ENCODE peak calls at places on chromosomes 1 and 21, in six cellular contexts. V is H9; G is NCI-H510A; Z is activated CD4-positive, alpha-beta T cell treated with anti-CD3 and anti-CD28 coated beads, Interleukin-2, amount 50 U/mL, for 1 hour; W is ureter; B is effector CD4-positive, alpha-beta T cell. I is an unnamed sample.

GRCh38 chr1:214123061-214123784 is 135.4 kb downstream of the PROX1 start:
- DNase-seq in V (peak; percentile 88), G (peak; percentile 68), Z (peak; percentile 18), W (peak; percentile 63), B (no peak), I (peak; percentile 1)

GRCh38 chr21:34126691-34127090 is 53.3 kb downstream of the MRPS6 start:
- DNase-seq in V (no peak), G (no peak), Z (no peak), W (no peak), B (no peak), I (no peak)

GRCh38 chr1:6414443-6414844 is 5.3 kb downstream of the HES2 start:
- DNase-seq in V (peak; percentile 88), G (no peak), Z (peak; percentile 42), W (no peak), B (no peak), I (no peak)

GRCh38 chr1:181504294-181505115 is 21.2 kb downstream of the CACNA1E start:
- DNase-seq in V (peak; percentile 73), G (no peak), Z (no peak), W (no peak), B (no peak), I (peak; percentile 25)

GRCh38 chr21:45347048-45347711 is 57.8 kb upstream of the COL18A1 start:
- DNase-seq in V (no peak), G (no peak), Z (no peak), W (no peak), B (no peak), I (no peak)

GRCh38 chr1:96991261-96991660 is 269.7 kb downstream of the PTBP2 start:
- DNase-seq in V (no peak), G (no peak), Z (no peak), W (no peak), B (no peak), I (no peak)

GRCh38 chr1:14806772-14807171 is 208.3 kb downstream of the KAZN start:
- DNase-seq in V (no peak), G (no peak), Z (no peak), W (no peak), B (no peak), I (no peak)

GRCh38 chr1:235883261-235883927 is 16.7 kb upstream of the LYST start:
- DNase-seq in V (no peak), G (no peak), Z (no peak), W (peak; percentile 92), B (no peak), I (no peak)

GRCh38 chr21:30831194-30831765 is 1.7 kb upstream of the KRTAP7-1 start:
- DNase-seq in V (peak; percentile 53), G (no peak), Z (peak; percentile 16), W (no peak), B (peak; percentile 2), I (no peak)

GRCh38 chr1:25232866-25233784 is 823 bp upstream of the SYF2 start:
- DNase-seq in V (peak; percentile 90), G (peak; percentile 50), Z (peak; percentile 48), W (peak; percentile 84), B (peak; percentile 26), I (peak; percentile 58)

GRCh38 chr1:15639262-15639661 is 22.0 kb downstream of the DDI2 start:
- DNase-seq in V (no peak), G (no peak), Z (no peak), W (no peak), B (no peak), I (no peak)

I was measured in B cell.